ENCODE peak calls at places on chromosomes 13 and 19, in ten cellular contexts. B, W, L, Q, N, F, H, I, S and U are unnamed samples.

GRCh38 chr19:31943305-31943704 is 402.1 kb upstream of the ZNF507 start:
- DNase-seq in I (peak; percentile 18), N (no peak), Q (no peak), L (no peak), S (no peak), H (no peak), F (no peak), W (no peak), B (no peak), U (no peak)

GRCh38 chr19:10968527-10969081 is 7.8 kb downstream of the SMARCA4 start:
- DNase-seq in I (no peak), L (peak; percentile 66), H (peak; percentile 39), Q (no peak), S (no peak), N (no peak), F (no peak), W (no peak), B (peak; percentile 34), U (peak; percentile 20)

GRCh38 chr13:99916366-99917103 is 55.0 kb downstream of the ZIC5 start:
- DNase-seq in F (peak; percentile 23), W (no peak), L (peak; percentile 94), B (no peak), S (peak; percentile 79), H (no peak), N (no peak), Q (no peak), I (no peak), U (no peak)

GRCh38 chr19:48713041-48713863 is 6.3 kb downstream of the MAMSTR start:
- DNase-seq in H (no peak), W (no peak), N (peak; percentile 46), S (no peak), L (peak; percentile 94), I (peak; percentile 59), Q (no peak), B (no peak), F (no peak), U (peak; percentile 17)

GRCh38 chr13:51065372-51066090 is 45.5 kb downstream of the C13orf42 start:
- DNase-seq in F (no peak), H (no peak), S (no peak), B (no peak), L (no peak), Q (no peak), N (no peak), I (no peak), W (no peak), U (no peak)

GRCh38 chr19:16204005-16204294 is 6.2 kb downstream of the AP1M1 start:
- DNase-seq in N (no peak), S (no peak), L (no peak), I (no peak), Q (no peak), F (no peak), B (no peak), H (no peak), W (no peak), U (no peak)

GRCh38 chr13:97267418-97268059 is 45.4 kb downstream of the MBNL2 start:
- DNase-seq in L (peak; percentile 48), W (no peak), I (peak; percentile 64), B (no peak), H (no peak), Q (no peak), N (no peak), S (no peak), F (no peak), U (no peak)

GRCh38 chr13:27678306-27679040 is 56.8 kb downstream of the POLR1D start:
- DNase-seq in H (no peak), B (no peak), S (no peak), L (no peak), N (no peak), Q (no peak), I (peak; percentile 16), W (no peak), F (no peak), U (no peak)

GRCh38 chr13:29457299-29457698 is 138.2 kb downstream of the SLC7A1 start:
- DNase-seq in W (no peak), B (no peak), Q (no peak), H (no peak), I (no peak), L (peak; percentile 82), S (peak; percentile 82), N (no peak), F (peak; percentile 63), U (no peak)

GRCh38 chr19:46714523-46715106 is 2.3 kb downstream of the PRKD2 start:
- DNase-seq in S (no peak), B (peak; percentile 83), I (no peak), H (no peak), L (peak; percentile 88), W (no peak), Q (no peak), F (no peak), N (peak; percentile 54), U (peak; percentile 60)

GRCh38 chr19:47765522-47766358 is 12.8 kb upstream of the SELENOW start:
- DNase-seq in B (no peak), N (peak; percentile 74), L (peak; percentile 91), W (no peak), H (peak; percentile 72), Q (no peak), I (peak; percentile 88), F (no peak), S (no peak), U (no peak)

GRCh38 chr13:49436890-49437289 is 7.0 kb downstream of the CAB39L start:
- DNase-seq in W (no peak), B (no peak), L (peak; percentile 34), F (no peak), Q (no peak), H (no peak), I (no peak), N (no peak), S (peak; percentile 65), U (no peak)
- TF ChIP-seq CTCF in W (no peak), B (peak; percentile 23), L (peak; percentile 36), F (no peak), Q (no peak), H (peak; percentile 27), I (no peak), N (no peak), S (peak; percentile 6), U (no peak)

GRCh38 chr13:21232196-21232595 is 55.7 kb downstream of the MRPL57 start:
- DNase-seq in W (no peak), S (no peak), I (no peak), L (no peak), N (no peak), B (no peak), H (no peak), Q (no peak), F (no peak), U (no peak)
- TF ChIP-seq CTCF in W (no peak), S (no peak), I (no peak), L (no peak), N (no peak), B (no peak), H (no peak), Q (no peak), F (no peak), U (no peak)

DNA sequence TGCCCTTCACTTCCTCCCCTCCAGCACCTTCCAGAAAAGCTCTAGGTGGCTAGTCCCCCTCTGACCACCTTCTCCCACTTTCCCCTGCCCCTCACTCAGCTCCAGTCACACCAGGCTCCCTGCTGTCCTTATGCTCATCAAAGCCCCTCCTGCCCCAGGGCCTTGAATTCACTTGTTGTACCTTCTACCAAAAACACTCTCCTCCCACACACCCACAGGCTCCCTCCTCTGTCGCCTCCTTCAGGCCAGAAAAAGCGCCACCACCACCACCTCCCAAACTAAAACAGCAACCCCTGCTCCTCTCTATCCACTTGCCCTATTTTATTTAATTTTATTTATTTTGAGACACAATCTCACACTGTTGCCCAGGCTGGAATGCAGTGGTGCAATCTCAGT is 4.8 kb upstream of the CEACAM16 start:
- DNase-seq in N (no peak), W (no peak), F (no peak), S (no peak), L (peak; percentile 58), Q (no peak), I (no peak), H (no peak), B (no peak), U (no peak)
- TF ChIP-seq CTCF in N (peak; percentile 22), W (no peak), F (peak; percentile 22), S (peak; percentile 45), L (peak; percentile 31), Q (peak; percentile 13), I (no peak), H (peak; percentile 24), B (peak; percentile 19), U (no peak)

GRCh38 chr19:55536951-55537740 is at the start of gene SBK2:
- DNase-seq in F (no peak), N (no peak), I (peak; percentile 96), W (no peak), L (peak; percentile 49), B (no peak), Q (no peak), S (no peak), H (no peak), U (no peak)
- TF ChIP-seq CTCF in F (peak; percentile 0), N (no peak), I (peak; percentile 25), W (no peak), L (no peak), B (no peak), Q (no peak), S (peak; percentile 18), H (no peak), U (no peak)

GRCh38 chr19:2624537-2625091 is 77.9 kb downstream of the GNG7 start:
- DNase-seq in B (peak; percentile 70), H (no peak), N (no peak), L (peak; percentile 41), F (no peak), I (peak; percentile 66), Q (no peak), W (no peak), S (no peak), U (no peak)
- TF ChIP-seq CTCF in B (no peak), H (peak; percentile 26), N (no peak), L (no peak), F (no peak), I (no peak), Q (no peak), W (no peak), S (no peak), U (no peak)